ENCODE peak calls at places on chromosomes 11 and 22, in nine cellular contexts. U, L, I, K, Y, C, B, J and Q are unnamed samples.

GRCh38 chr11:110478410-110478809 is 48.7 kb downstream of the FDX1 start:
- DNase-seq in Y (no peak), B (no peak), K (no peak), L (peak), C (no peak), I (no peak), U (no peak), J (no peak), Q (no peak)

GRCh38 chr22:39250838-39251237 is 6.1 kb upstream of the PDGFB start:
- DNase-seq in U (no peak), L (no peak), I (no peak), C (no peak), J (no peak), Y (no peak), K (no peak), B (no peak), Q (no peak)

GRCh38 chr11:67271548-67272284 is 5.4 kb downstream of the GRK2 start:
- DNase-seq in L (no peak), Y (no peak), J (no peak), K (no peak), C (no peak), B (no peak), U (no peak), I (no peak), Q (no peak)

GRCh38 chr11:77590194-77590591 is 440 bp downstream of the AQP11 start:
- DNase-seq in K (no peak), I (peak), J (no peak), B (peak), L (no peak), U (peak), Y (peak), C (peak), Q (no peak)

GRCh38 chr22:44172370-44173108 is 8.2 kb upstream of the PARVG start:
- DNase-seq in J (no peak), K (no peak), U (no peak), C (no peak), L (no peak), B (peak), Y (peak), I (no peak), Q (no peak)

GRCh38 chr11:129643031-129643721 is 172.5 kb upstream of the TMEM45B start:
- DNase-seq in C (peak), J (no peak), U (peak), I (peak), L (no peak), K (no peak), B (peak), Y (peak), Q (no peak)

GRCh38 chr11:67056640-67057409 is at the start of gene RHOD:
- DNase-seq in U (no peak), Y (peak), B (peak), L (peak), J (peak), I (no peak), C (no peak), K (no peak), Q (no peak)

GRCh38 chr22:44391481-44392445 is 79.0 kb upstream of the SHISAL1 start:
- DNase-seq in U (no peak), C (no peak), I (no peak), B (no peak), L (no peak), Y (no peak), J (no peak), K (no peak), Q (no peak)

GRCh38 chr11:125345706-125346561 is 150.1 kb downstream of the FEZ1 start:
- DNase-seq in K (no peak), I (peak), U (peak), C (peak), Y (no peak), L (peak), B (peak), J (peak), Q (peak)

GRCh38 chr11:34235591-34236071 is 122.2 kb downstream of the ABTB2 start:
- DNase-seq in U (no peak), J (no peak), K (no peak), C (no peak), B (no peak), I (no peak), Y (no peak), L (no peak), Q (no peak)

GRCh38 chr22:38415561-38416321 is 39.3 kb downstream of the KCNJ4 start:
- DNase-seq in B (no peak), L (no peak), J (no peak), Y (no peak), K (no peak), U (no peak), C (no peak), I (no peak), Q (no peak)

GRCh38 chr11:70695086-70695960 is 297.0 kb downstream of the CTTN start:
- DNase-seq in L (no peak), Y (no peak), B (no peak), K (no peak), J (no peak), U (no peak), C (no peak), I (no peak), Q (no peak)

GRCh38 chr22:43090130-43090789 is 1.1 kb upstream of the TTLL1 start:
- DNase-seq in B (peak), L (no peak), I (peak), Y (peak), J (peak), U (peak), C (peak), K (peak), Q (peak)

GRCh38 chr22:44590291-44590690 is 92.3 kb upstream of the RTL6 start:
- DNase-seq in K (no peak), J (no peak), Y (no peak), L (no peak), C (no peak), I (no peak), B (no peak), U (no peak), Q (no peak)

GRCh38 chr11:68028802-68029475 is 1.5 kb upstream of the NDUFS8 start:
- DNase-seq in U (peak), I (no peak), J (no peak), Y (no peak), C (peak), L (no peak), B (no peak), K (no peak), Q (no peak)

GRCh38 chr22:32850157-32850556 is 48.7 kb downstream of the TIMP3 start:
- DNase-seq in Y (no peak), C (no peak), I (no peak), L (no peak), U (no peak), K (no peak), J (no peak), B (no peak), Q (no peak)

GRCh38 chr11:80165763-80166162 is 724.9 kb upstream of the TENM4 start:
- DNase-seq in K (no peak), Y (no peak), C (no peak), U (peak), L (no peak), I (peak), J (no peak), B (no peak), Q (no peak)

GRCh38 chr11:82996966-82997606 is 74.6 kb downstream of the RAB30 start:
- DNase-seq in Y (no peak), K (no peak), B (peak), U (no peak), C (no peak), I (peak), L (no peak), J (no peak), Q (no peak)

GRCh38 chr11:62428871-62429601 is 10.2 kb downstream of the SCGB1A1 start:
- DNase-seq in B (no peak), Y (no peak), I (no peak), C (no peak), K (no peak), L (no peak), J (no peak), U (no peak), Q (no peak)

GRCh38 chr11:72413914-72414628 is 20.3 kb downstream of the CLPB start:
- DNase-seq in B (peak), I (peak), C (peak), J (peak), K (peak), L (peak), Y (peak), U (peak), Q (peak)

GRCh38 chr11:45252877-45253276 is 33.3 kb downstream of the SYT13 start:
- DNase-seq in Y (no peak), C (no peak), B (no peak), I (no peak), K (no peak), L (no peak), U (peak), J (no peak), Q (no peak)

GRCh38 chr22:32378703-32379272 is 21.1 kb downstream of the RFPL3 start:
- DNase-seq in K (no peak), Y (no peak), L (peak), U (peak), B (no peak), J (no peak), I (peak), C (peak), Q (no peak)

GRCh38 chr22:45709004-45709739 is 37.5 kb downstream of the ATXN10 start:
- DNase-seq in L (no peak), J (no peak), C (peak), I (peak), U (peak), K (no peak), Y (no peak), B (no peak), Q (no peak)

GRCh38 chr22:36548606-36549005 is 19.6 kb upstream of the EIF3D start:
- DNase-seq in C (no peak), U (no peak), I (no peak), L (no peak), J (no peak), B (no peak), Y (no peak), K (no peak), Q (no peak)

GRCh38 chr22:41813726-41814410 is 13.4 kb downstream of the CCDC134 start:
- DNase-seq in B (no peak), K (no peak), Y (no peak), I (no peak), U (no peak), C (no peak), J (no peak), L (no peak), Q (no peak)

GRCh38 chr11:12743834-12744449 is 69.7 kb downstream of the TEAD1 start:
- DNase-seq in I (no peak), C (no peak), J (no peak), K (no peak), L (no peak), U (no peak), Y (no peak), B (no peak), Q (no peak)

GRCh38 chr11:104529213-104529612 is 365.3 kb upstream of the PDGFD start:
- DNase-seq in J (no peak), L (no peak), I (peak), C (no peak), Y (no peak), K (no peak), U (no peak), B (no peak), Q (no peak)

GRCh38 chr11:8833568-8834275 is 77.3 kb upstream of the AKIP1 start:
- DNase-seq in B (no peak), U (peak), C (no peak), I (peak), K (no peak), L (no peak), Y (no peak), J (no peak), Q (no peak)

GRCh38 chr11:133928628-133929059 is 28.1 kb downstream of the IGSF9B start:
- DNase-seq in U (no peak), Y (peak), J (no peak), L (no peak), C (no peak), B (peak), K (no peak), I (no peak), Q (no peak)

GRCh38 chr11:122189259-122189658 is 73.2 kb upstream of the BLID start:
- DNase-seq in K (no peak), Y (no peak), I (peak), B (no peak), U (peak), L (no peak), C (peak), J (no peak), Q (peak)

GRCh38 chr22:49044091-49044490 is 783.6 kb downstream of the BRD1 start:
- DNase-seq in K (no peak), B (no peak), L (no peak), C (no peak), Y (no peak), J (no peak), I (no peak), U (no peak), Q (no peak)

GRCh38 chr11:77401486-77402217 is 72.2 kb downstream of the PAK1 start:
- DNase-seq in C (no peak), I (no peak), B (no peak), U (no peak), K (no peak), Y (no peak), J (no peak), L (no peak), Q (no peak)

GRCh38 chr22:42880815-42881214 is 23.7 kb upstream of the ARFGAP3 start:
- DNase-seq in U (no peak), K (no peak), J (no peak), Y (no peak), C (no peak), B (no peak), I (no peak), L (no peak), Q (no peak)

GRCh38 chr11:71078482-71078881 is 173.9 kb downstream of the SHANK2 start:
- DNase-seq in U (no peak), J (no peak), I (no peak), L (no peak), K (no peak), C (peak), Y (no peak), B (no peak), Q (no peak)

GRCh38 chr11:110185599-110185998 is 92.4 kb downstream of the ZC3H12C start:
- DNase-seq in I (no peak), J (no peak), K (no peak), C (no peak), Y (no peak), L (no peak), B (no peak), U (no peak), Q (no peak)